ENCODE peak calls at places on chromosomes 16 and 17, in four cellular contexts. I, O, R and C are unnamed samples. For H3K27me3 and H3K9me3, the result is how much of the 10 kb centered on the place peaks cover.

GRCh38 chr16:19696961-19697360 is 21.1 kb downstream of the KNOP1 start:
- DNase-seq in O (no peak), I (no peak), R (no peak), C (no peak)

GRCh38 chr17:31425646-31426045 is 34.2 kb downstream of the RAB11FIP4 start:
- DNase-seq in R (no peak), O (no peak), I (no peak), C (peak)

GRCh38 chr16:52398491-52398960 is 148.4 kb downstream of the TOX3 start:
- DNase-seq in R (no peak), I (no peak), O (no peak), C (no peak)

GRCh38 chr17:69961488-69962145 is 113.4 kb upstream of the KCNJ16 start:
- DNase-seq in R (peak), O (no peak), I (peak), C (no peak)

GRCh38 chr17:7686221-7687071 is 844 bp downstream of the TP53 start:
- DNase-seq in O (peak), R (peak), I (peak), C (peak)

GRCh38 chr17:75271955-75272847 is 1.2 kb upstream of the MIF4GD start:
- DNase-seq in I (no peak), O (no peak), R (no peak), C (peak)

GRCh38 chr16:54932737-54933254 is 2.1 kb downstream of the IRX5 start:
- DNase-seq in R (no peak), I (no peak), O (peak), C (no peak)

GRCh38 chr16:57998992-57999365 is 1.5 kb downstream of the ZNF319 start:
- DNase-seq in I (no peak), O (peak), R (no peak), C (no peak)

GRCh38 chr16:48813485-48813884 is 203.5 kb upstream of the N4BP1 start:
- DNase-seq in I (no peak), O (no peak), R (no peak), C (no peak)

GRCh38 chr16:48811478-48811877 is 201.5 kb upstream of the N4BP1 start:
- DNase-seq in O (no peak), I (no peak), R (no peak), C (no peak)

GRCh38 chr16:48812856-48813255 is 202.9 kb upstream of the N4BP1 start:
- DNase-seq in I (no peak), O (no peak), R (no peak), C (no peak)

GRCh38 chr16:48810803-48811453 is 200.9 kb upstream of the N4BP1 start:
- DNase-seq in O (no peak), R (no peak), I (no peak), C (no peak)

DNA sequence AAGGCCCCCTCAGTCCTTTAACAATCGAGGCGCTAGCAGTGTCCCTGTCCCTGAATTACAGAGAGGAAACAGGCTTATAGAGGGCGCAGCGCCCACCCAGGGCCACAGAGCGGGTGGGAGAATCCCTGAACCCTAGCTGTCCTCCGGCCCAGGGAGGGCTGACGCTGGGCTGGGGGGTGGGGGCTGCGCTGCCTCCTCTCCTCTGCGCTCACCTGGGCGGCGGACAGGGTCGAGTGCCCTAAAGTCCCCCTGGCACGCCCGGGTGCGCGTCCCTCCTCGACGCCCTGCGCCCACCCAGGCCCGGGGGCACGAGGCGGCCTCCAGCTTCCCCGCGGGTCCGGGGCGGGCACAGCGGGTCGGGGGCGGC is 200.4 kb upstream of the N4BP1 start:
- DNase-seq in I (no peak), R (no peak), O (no peak), C (peak)
- H3K27me3 ChIP-seq in I (half or more), R (under half), O (under half), C (under half)

GRCh38 chr17:64296246-64296645 is 33.2 kb upstream of the TEX2 start:
- DNase-seq in I (no peak), R (no peak), O (no peak), C (no peak)
- H3K9me3 ChIP-seq in I (under half), R (under half), O (under half), C (under half)

GRCh38 chr16:1334739-1335138 is 1.3 kb downstream of the BAIAP3 start:
- DNase-seq in I (no peak), R (no peak), O (no peak), C (no peak)
- H3K27me3 ChIP-seq in I (half or more), R (half or more), O (under half), C (under half)

GRCh38 chr17:59362811-59363205 is 31.4 kb downstream of the YPEL2 start:
- DNase-seq in I (no peak), O (no peak), R (no peak), C (no peak)
- H3K9me3 ChIP-seq in I (under half), O (under half), R (under half), C (under half)

DNA sequence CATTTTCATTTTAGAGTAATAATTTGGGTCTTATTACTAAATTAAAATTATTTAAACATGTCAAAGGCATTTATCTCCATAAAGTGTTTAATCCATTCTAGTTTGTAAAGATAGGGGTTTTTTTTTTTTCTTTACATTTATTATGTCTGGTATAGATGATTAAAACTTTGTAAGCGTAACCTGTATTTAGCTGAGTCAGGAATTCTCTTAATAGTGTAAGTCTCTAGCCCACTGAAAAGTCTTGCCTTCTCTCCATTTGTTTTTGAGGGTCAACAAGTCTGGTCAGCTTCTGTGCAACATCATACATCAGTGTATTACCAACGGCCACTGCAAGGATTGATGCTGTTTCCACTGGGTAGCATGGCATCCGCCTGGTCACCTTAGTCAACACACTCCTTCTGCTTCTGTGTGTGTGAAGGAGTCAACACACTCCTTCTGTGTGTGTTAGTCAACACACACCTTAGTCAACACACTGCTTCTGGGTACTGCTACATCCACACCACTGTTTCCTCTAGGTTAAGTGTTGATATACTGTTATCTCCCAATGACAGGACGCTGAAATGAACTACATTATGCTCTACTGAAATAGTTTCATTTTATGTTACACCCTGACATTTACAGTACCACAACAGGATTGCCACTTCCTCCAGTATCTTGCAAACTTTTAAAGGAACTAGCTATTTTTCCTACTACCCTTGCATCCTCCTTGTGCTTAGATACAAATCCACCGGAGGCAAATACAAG is 37.3 kb upstream of the VWA3A start:
- DNase-seq in R (no peak), I (no peak), O (no peak), C (no peak)
- H3K27me3 ChIP-seq in R (under half), I (under half), O (under half), C (under half)

GRCh38 chr16:59688006-59688405 is 953.9 kb upstream of the GOT2 start:
- DNase-seq in I (no peak), O (no peak), R (no peak), C (no peak)

GRCh38 chr16:59684911-59685310 is 950.8 kb upstream of the GOT2 start:
- DNase-seq in I (no peak), R (no peak), O (no peak), C (no peak)

GRCh38 chr16:59690216-59690615 is 956.1 kb upstream of the GOT2 start:
- DNase-seq in I (no peak), R (no peak), O (no peak), C (no peak)

GRCh38 chr16:59683709-59684108 is 949.6 kb upstream of the GOT2 start:
- DNase-seq in I (no peak), R (no peak), O (no peak), C (no peak)

GRCh38 chr16:59686405-59686804 is 952.3 kb upstream of the GOT2 start:
- DNase-seq in R (no peak), O (no peak), I (no peak), C (no peak)
- H3K9me3 ChIP-seq in R (under half), O (under half), I (under half), C (under half)

DNA sequence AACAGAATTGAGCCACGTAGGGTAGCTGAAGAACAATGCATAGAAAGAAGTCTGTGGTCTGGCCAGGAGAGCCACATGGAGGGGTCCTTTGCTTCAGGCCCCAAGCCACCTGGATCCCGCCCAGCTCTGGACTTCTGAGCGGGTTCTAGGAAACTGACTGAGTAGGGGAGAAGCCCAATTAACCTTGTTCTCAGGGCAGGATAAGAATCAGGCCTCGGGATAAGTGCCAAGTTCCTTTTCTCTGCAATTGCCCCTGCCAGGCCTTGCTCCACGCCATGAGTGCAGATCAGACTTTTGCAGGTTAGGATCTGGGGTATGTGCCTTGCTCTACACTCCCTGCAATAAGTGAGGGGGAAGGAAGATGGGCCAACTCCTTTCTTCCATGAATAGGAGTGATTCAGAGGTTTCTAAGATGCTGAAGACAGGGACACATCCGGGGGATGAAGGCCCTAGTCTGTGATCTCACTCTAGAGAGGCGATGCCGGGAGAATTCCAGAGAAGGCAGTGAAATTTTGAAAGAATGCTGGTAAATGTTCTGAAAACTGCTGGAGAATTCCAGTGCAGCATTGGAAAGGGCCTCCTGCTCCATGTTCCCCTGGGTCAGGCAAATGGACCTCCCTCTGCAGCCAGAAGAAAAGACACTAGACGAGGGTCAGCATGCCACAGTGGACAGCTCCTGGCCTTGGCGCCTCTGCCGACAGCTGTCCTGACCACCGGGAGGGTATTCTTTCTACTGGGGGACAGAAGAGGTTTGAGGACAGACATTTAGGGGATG is 5.8 kb downstream of the NEUROD2 start:
- DNase-seq in O (no peak), I (no peak), R (no peak), C (no peak)
- H3K27me3 ChIP-seq in O (half or more), I (half or more), R (half or more), C (under half)

GRCh38 chr17:39170051-39170450 is 4.1 kb upstream of the ARL5C start:
- DNase-seq in R (no peak), O (no peak), I (no peak), C (peak)
- H3K9me3 ChIP-seq in R (under half), O (under half), I (under half), C (under half)